ENCODE peak calls at places on chromosomes 5 and 9, in seven cellular contexts. J is small intestine; O is NCI-H460; C is activated CD4-positive, alpha-beta T cell treated with anti-CD3 and anti-CD28 coated beads, Interleukin-2, amount 50 U/mL, for 48 hours; Q is activated T-cell treated with anti-CD3 and anti-CD28 coated beads, Interleukin-2, amount 50 U/mL, for 48 hours; H is bronchial epithelial cell; D is NCI-H1092. X is an unnamed sample.

GRCh38 chr9:108296056-108296455 is 559.7 kb downstream of the ACTL7B start:
- DNase-seq in J (no peak), O (no peak), C (no peak), Q (no peak), H (peak), D (no peak), X (no peak)

GRCh38 chr5:43034591-43034968 is 5.5 kb downstream of the ANXA2R start:
- DNase-seq in J (no peak), O (no peak), C (no peak), Q (no peak), H (no peak), D (no peak), X (no peak)

GRCh38 chr5:1209552-1209852 is 8.1 kb downstream of the SLC6A19 start:
- DNase-seq in J (no peak), O (no peak), C (no peak), Q (no peak), H (no peak), D (no peak), X (no peak)

GRCh38 chr5:122182491-122182921 is 53.2 kb downstream of the ZNF474 start:
- DNase-seq in J (no peak), O (no peak), C (no peak), Q (no peak), H (peak), D (peak), X (no peak)

GRCh38 chr9:96241391-96241809 is 60.6 kb downstream of the HSD17B3 start:
- DNase-seq in J (peak), O (no peak), C (peak), Q (peak), H (peak), D (no peak), X (no peak)

GRCh38 chr9:121599186-121599871 is 52.1 kb upstream of the DAB2IP start:
- DNase-seq in J (no peak), O (no peak), C (no peak), Q (no peak), H (peak), D (no peak), X (peak)

GRCh38 chr5:179142434-179143198 is 82.4 kb downstream of the ZNF354C start:
- DNase-seq in J (no peak), O (no peak), C (peak), Q (peak), H (peak), D (no peak), X (no peak)

GRCh38 chr5:140106805-140107311 is 7.1 kb upstream of the PURA start:
- DNase-seq in J (no peak), O (no peak), C (no peak), Q (no peak), H (no peak), D (no peak), X (no peak)

GRCh38 chr5:167694562-167694961 is 596.9 kb upstream of the WWC1 start:
- DNase-seq in J (no peak), O (no peak), C (no peak), Q (no peak), H (no peak), D (no peak), X (no peak)

GRCh38 chr5:138352071-138352721 is at the start of gene KDM3B:
- DNase-seq in J (peak), O (peak), C (peak), Q (peak), H (peak), D (peak), X (peak)

GRCh38 chr5:95048633-95049032 is 236.3 kb downstream of the MCTP1 start:
- DNase-seq in J (no peak), O (no peak), C (no peak), Q (no peak), H (no peak), D (no peak), X (no peak)

GRCh38 chr5:168467755-168468280 is 18.5 kb upstream of the RARS1 start:
- DNase-seq in J (no peak), O (no peak), C (no peak), Q (no peak), H (no peak), D (peak), X (no peak)

GRCh38 chr5:120217001-120217400 is 247.1 kb upstream of the PRR16 start:
- DNase-seq in J (no peak), O (no peak), C (no peak), Q (no peak), H (no peak), D (no peak), X (no peak)

GRCh38 chr9:137030528-137030927 is 1.4 kb downstream of the FUT7 start:
- DNase-seq in J (no peak), O (no peak), C (peak), Q (peak), H (no peak), D (no peak), X (no peak)

GRCh38 chr5:82164109-82164956 is 113.8 kb downstream of the RPS23 start:
- DNase-seq in J (no peak), O (no peak), C (no peak), Q (no peak), H (peak), D (no peak), X (no peak)

GRCh38 chr5:130206686-130207085 is 302.4 kb downstream of the CHSY3 start:
- DNase-seq in J (no peak), O (no peak), C (no peak), Q (no peak), H (peak), D (no peak), X (no peak)

GRCh38 chr9:36987891-36988290 is 46.2 kb downstream of the PAX5 start:
- DNase-seq in J (no peak), O (no peak), C (no peak), Q (no peak), H (peak), D (no peak), X (no peak)

GRCh38 chr5:66122379-66123034 is 21.6 kb upstream of the SREK1 start:
- DNase-seq in J (no peak), O (no peak), C (no peak), Q (no peak), H (peak), D (no peak), X (no peak)

GRCh38 chr5:93151121-93151520 is 429.9 kb downstream of the NR2F1-AS1 start:
- DNase-seq in J (no peak), O (no peak), C (no peak), Q (no peak), H (peak), D (no peak), X (no peak)

GRCh38 chr5:172548981-172549707 is 91.9 kb upstream of the NEURL1B start:
- DNase-seq in J (no peak), O (no peak), C (no peak), Q (no peak), H (no peak), D (no peak), X (no peak)

GRCh38 chr5:142296914-142297417 is 27.9 kb downstream of the SPRY4 start:
- DNase-seq in J (no peak), O (no peak), C (no peak), Q (no peak), H (no peak), D (no peak), X (no peak)

GRCh38 chr9:81083062-81083461 is 606.3 kb downstream of the TLE1 start:
- DNase-seq in J (no peak), O (no peak), C (no peak), Q (no peak), H (no peak), D (no peak), X (no peak)

GRCh38 chr9:133643362-133643755 is 7.2 kb downstream of the DBH start:
- DNase-seq in J (no peak), O (no peak), C (no peak), Q (no peak), H (no peak), D (no peak), X (no peak)

GRCh38 chr5:94715843-94716242 is 97.4 kb downstream of the SLF1 start:
- DNase-seq in J (no peak), O (no peak), C (no peak), Q (no peak), H (no peak), D (no peak), X (no peak)

GRCh38 chr9:124254261-124254682 is 3.5 kb upstream of the NEK6 start:
- DNase-seq in J (no peak), O (no peak), C (peak), Q (peak), H (no peak), D (no peak), X (no peak)

GRCh38 chr5:143314664-143315063 is 88.8 kb downstream of the NR3C1 start:
- DNase-seq in J (no peak), O (no peak), C (no peak), Q (no peak), H (peak), D (no peak), X (no peak)

GRCh38 chr5:134552301-134552700 is 26.8 kb downstream of the JADE2 start:
- DNase-seq in J (peak), O (no peak), C (no peak), Q (no peak), H (peak), D (no peak), X (no peak)

GRCh38 chr9:100324594-100325200 is 28.0 kb downstream of the TEX10 start:
- DNase-seq in J (peak), O (peak), C (no peak), Q (no peak), H (peak), D (no peak), X (peak)

GRCh38 chr5:178145965-178146820 is 7.5 kb downstream of the NHP2 start:
- DNase-seq in J (peak), O (peak), C (peak), Q (peak), H (peak), D (peak), X (peak)

GRCh38 chr5:176837707-176838115 is 27.4 kb downstream of the UNC5A start:
- DNase-seq in J (peak), O (peak), C (peak), Q (peak), H (peak), D (no peak), X (peak)

GRCh38 chr5:158699336-158699735 is 400.4 kb downstream of the EBF1 start:
- DNase-seq in J (no peak), O (no peak), C (no peak), Q (no peak), H (no peak), D (no peak), X (no peak)

GRCh38 chr9:518540-518939 is 303.9 kb downstream of the DOCK8 start:
- DNase-seq in J (peak), O (no peak), C (no peak), Q (no peak), H (no peak), D (no peak), X (peak)

GRCh38 chr5:179825655-179826182 is 5.0 kb downstream of the SQSTM1 start:
- DNase-seq in J (peak), O (no peak), C (no peak), Q (no peak), H (no peak), D (no peak), X (peak)

GRCh38 chr5:37665272-37665671 is 174.6 kb downstream of the GDNF start:
- DNase-seq in J (no peak), O (no peak), C (no peak), Q (no peak), H (no peak), D (no peak), X (no peak)

GRCh38 chr9:123326662-123327093 is 29.3 kb upstream of the CRB2 start:
- DNase-seq in J (no peak), O (no peak), C (no peak), Q (no peak), H (no peak), D (no peak), X (no peak)

GRCh38 chr5:51618234-51618633 is 235.0 kb downstream of the ISL1 start:
- DNase-seq in J (no peak), O (no peak), C (no peak), Q (no peak), H (peak), D (no peak), X (no peak)

GRCh38 chr9:129098328-129098727 is 12.3 kb downstream of the CRAT start:
- DNase-seq in J (no peak), O (no peak), C (no peak), Q (no peak), H (no peak), D (no peak), X (no peak)

GRCh38 chr9:2817987-2818386 is 25.9 kb downstream of the PUM3 start:
- DNase-seq in J (no peak), O (no peak), C (no peak), Q (no peak), H (peak), D (no peak), X (no peak)